ENCODE peak calls at places on chromosomes 2 and 18, in eight cellular contexts. H is adrenal gland, X is breast epithelium, V is tibial nerve, Q is A549, A is HCT116, I is Peyer's patch, S is prostate gland. Y is an unnamed sample.

GRCh38 chr2:120522151-120522751 is 176.3 kb downstream of the INHBB start:
- DNase-seq in H (no peak), X (no peak), V (no peak), Q (no peak), A (no peak), I (no peak), S (no peak), Y (no peak)

GRCh38 chr2:78118037-78118436 is 595.9 kb upstream of the LRRTM4 start:
- DNase-seq in H (no peak), X (no peak), V (no peak), Q (no peak), A (no peak), I (no peak), S (no peak), Y (no peak)

GRCh38 chr2:230054079-230054478 is 14.6 kb downstream of the SLC16A14 start:
- DNase-seq in H (no peak), X (no peak), V (no peak), Q (no peak), A (no peak), I (no peak), S (no peak), Y (no peak)

GRCh38 chr2:210072922-210073509 is 70.6 kb downstream of the RPE start:
- DNase-seq in H (peak; percentile 22), X (no peak), V (no peak), Q (peak; percentile 2), A (peak; percentile 35), I (no peak), S (peak; percentile 8), Y (no peak)

GRCh38 chr2:114940785-114941458 is 498.5 kb downstream of the DPP10 start:
- DNase-seq in H (no peak), X (no peak), V (no peak), Q (no peak), A (no peak), I (no peak), S (no peak), Y (no peak)

GRCh38 chr2:241776336-241777166 is at the start of gene GAL3ST2:
- DNase-seq in H (no peak), X (no peak), V (no peak), Q (no peak), A (no peak), I (no peak), S (no peak), Y (peak; percentile 70)

GRCh38 chr18:55096261-55097026 is 137.2 kb upstream of the CCDC68 start:
- DNase-seq in H (peak; percentile 53), X (no peak), V (peak; percentile 53), Q (peak; percentile 22), A (peak; percentile 32), I (peak; percentile 67), S (no peak), Y (no peak)

GRCh38 chr2:30238143-30238800 is 6.9 kb downstream of the LBH start:
- DNase-seq in H (no peak), X (no peak), V (no peak), Q (no peak), A (no peak), I (no peak), S (no peak), Y (no peak)

GRCh38 chr2:163528640-163529217 is 207.1 kb downstream of the FIGN start:
- DNase-seq in H (no peak), X (no peak), V (no peak), Q (no peak), A (no peak), I (no peak), S (no peak), Y (no peak)

GRCh38 chr2:162056796-162057399 is 17.1 kb downstream of the DPP4 start:
- DNase-seq in H (no peak), X (no peak), V (no peak), Q (no peak), A (no peak), I (no peak), S (no peak), Y (no peak)

GRCh38 chr2:162197095-162197825 is 45.2 kb upstream of the GCG start:
- DNase-seq in H (no peak), X (no peak), V (no peak), Q (no peak), A (no peak), I (no peak), S (no peak), Y (no peak)

GRCh38 chr2:65240657-65241056 is 13.0 kb downstream of the ACTR2 start:
- DNase-seq in H (no peak), X (no peak), V (no peak), Q (no peak), A (no peak), I (no peak), S (no peak), Y (no peak)

GRCh38 chr2:219629976-219630695 is 2.7 kb downstream of the SLC4A3 start:
- DNase-seq in H (no peak), X (no peak), V (no peak), Q (no peak), A (no peak), I (no peak), S (no peak), Y (no peak)

GRCh38 chr2:235744161-235744560 is 250.3 kb downstream of the AGAP1 start:
- DNase-seq in H (no peak), X (no peak), V (no peak), Q (no peak), A (no peak), I (no peak), S (no peak), Y (no peak)

GRCh38 chr2:68832161-68832869 is 38.9 kb downstream of the BMP10 start:
- DNase-seq in H (peak; percentile 57), X (no peak), V (peak; percentile 61), Q (no peak), A (no peak), I (peak; percentile 80), S (no peak), Y (no peak)

GRCh38 chr2:113762377-113763118 is 6.1 kb upstream of the SLC35F5 start:
- DNase-seq in H (no peak), X (no peak), V (no peak), Q (no peak), A (no peak), I (no peak), S (no peak), Y (no peak)

GRCh38 chr2:149388120-149388816 is 57.9 kb downstream of the LYPD6 start:
- DNase-seq in H (no peak), X (no peak), V (no peak), Q (no peak), A (no peak), I (no peak), S (no peak), Y (no peak)

GRCh38 chr2:73890301-73891092 is 2.3 kb upstream of the ACTG2 start:
- DNase-seq in H (no peak), X (no peak), V (no peak), Q (no peak), A (no peak), I (no peak), S (no peak), Y (no peak)

GRCh38 chr2:10323535-10323934 is 20.8 kb downstream of the HPCAL1 start:
- DNase-seq in H (no peak), X (no peak), V (no peak), Q (no peak), A (no peak), I (no peak), S (no peak), Y (no peak)

DNA sequence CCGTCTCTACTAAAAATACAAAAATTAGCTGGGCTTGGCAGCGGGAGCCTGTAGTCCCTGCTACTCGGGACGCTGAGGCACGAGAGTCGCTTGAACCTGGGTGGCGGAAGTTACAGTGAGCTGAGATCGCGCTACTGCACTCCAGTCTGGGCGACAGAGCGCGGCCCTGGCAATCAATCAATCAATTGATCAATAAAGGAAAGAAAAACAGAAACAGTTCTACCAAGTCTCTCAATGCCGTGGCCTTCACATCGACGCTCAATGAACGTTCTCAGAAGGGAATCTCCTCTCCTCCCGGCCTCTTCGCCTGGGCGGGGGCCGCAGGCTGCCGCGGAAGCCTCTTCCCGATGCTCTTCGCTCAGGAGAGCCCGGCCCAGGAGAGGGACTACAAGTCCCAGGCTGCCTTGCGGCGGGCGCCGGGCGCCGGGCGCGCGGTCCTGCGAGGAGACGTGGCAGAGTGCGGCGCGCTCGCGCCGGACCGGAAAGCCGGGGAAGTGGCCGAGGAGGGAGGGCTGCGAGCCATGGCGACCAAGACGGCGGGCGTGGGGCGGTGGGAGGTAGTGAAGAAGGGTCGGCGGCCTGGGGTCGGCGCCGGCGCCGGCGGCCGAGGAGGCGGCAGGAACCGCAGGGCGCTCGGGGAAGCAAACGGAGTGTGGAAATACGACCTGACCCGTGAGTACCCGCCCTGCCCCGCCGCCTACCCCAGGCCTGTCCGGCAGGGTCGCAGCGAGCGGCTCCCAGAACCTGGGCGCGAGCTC is at the start of gene TMEM214:
- DNase-seq in H (peak; percentile 90), X (peak; percentile 82), V (peak; percentile 76), Q (peak; percentile 95), A (peak; percentile 71), I (peak; percentile 95), S (peak; percentile 86), Y (no peak)
- TF ChIP-seq POLR2A in H (peak; percentile 67), X (no peak), V (peak; percentile 61), Q (peak; percentile 82), A (peak; percentile 77), I (peak; percentile 89), S (peak; percentile 75), Y (peak; percentile 53)

GRCh38 chr2:58932801-58933200 is 691.7 kb upstream of the FANCL start:
- DNase-seq in H (no peak), X (no peak), V (no peak), Q (no peak), A (no peak), I (no peak), S (no peak), Y (no peak)
- H3K4me3 ChIP-seq in H (no peak overlapping the region), X (no peak overlapping the region), V (no peak overlapping the region), Q (no peak overlapping the region), A (no peak overlapping the region), I (no peak overlapping the region), S (no peak overlapping the region), Y (no peak overlapping the region)

GRCh38 chr2:54497738-54498680 is 41.9 kb downstream of the SPTBN1 start:
- DNase-seq in H (no peak), X (no peak), V (no peak), Q (no peak), A (no peak), I (peak; percentile 56), S (no peak), Y (no peak)
- TF ChIP-seq CTCF in H (peak; percentile 35), X (no peak), V (peak; percentile 26), Q (peak; percentile 30), A (peak; percentile 40), I (peak; percentile 38), S (no peak), Y (peak; percentile 6)

DNA sequence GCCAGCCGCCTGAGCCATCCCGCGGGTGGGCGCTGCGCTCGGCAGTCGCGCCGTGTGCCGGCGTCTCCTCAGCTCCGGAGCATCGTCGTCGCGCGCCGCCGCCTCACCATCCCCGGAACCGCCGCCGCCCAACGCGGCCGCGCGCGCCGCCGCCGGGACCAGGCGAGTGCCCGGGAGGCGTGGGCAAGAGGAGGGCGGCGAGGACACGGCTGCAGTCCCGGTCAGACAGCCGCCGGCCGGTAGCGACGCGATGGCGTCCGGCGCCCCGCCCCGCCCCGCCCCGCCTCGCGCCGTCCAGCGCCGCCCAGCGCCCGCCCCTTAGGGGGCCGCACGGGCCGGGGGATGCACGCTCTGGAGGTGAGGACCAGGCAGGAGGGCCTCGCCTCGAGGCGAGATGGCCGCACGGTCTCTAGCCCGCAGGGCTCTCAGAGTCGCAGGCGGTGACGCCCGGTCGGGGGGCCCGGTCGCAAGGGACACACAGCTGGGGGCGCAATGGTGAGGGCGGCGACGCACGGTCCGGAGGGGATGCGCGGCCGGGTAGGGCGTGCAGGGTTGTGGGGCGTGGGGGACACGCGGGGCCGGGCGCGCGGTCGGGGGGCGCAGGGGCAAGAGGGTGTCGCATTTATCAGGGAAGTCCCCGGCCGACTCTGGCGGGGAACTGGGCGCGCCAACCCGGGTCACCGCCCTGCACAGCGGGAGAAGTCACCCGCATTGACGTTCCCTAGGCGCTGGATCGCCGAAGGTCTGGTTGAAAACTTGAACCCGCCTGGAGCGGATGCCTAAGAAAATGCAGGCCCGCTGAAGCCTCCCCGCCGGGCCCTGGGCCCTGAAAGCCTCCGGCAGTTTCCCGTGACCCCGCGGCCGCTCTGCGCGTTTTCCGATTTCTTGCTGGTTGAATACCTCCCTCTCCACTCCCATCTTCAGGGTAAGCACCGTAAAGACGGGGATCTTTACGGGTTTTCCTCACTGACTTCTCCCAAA is at the start of gene SPIRE1:
- DNase-seq in H (peak; percentile 81), X (peak; percentile 53), V (peak; percentile 24), Q (peak; percentile 22), A (no peak), I (peak; percentile 73), S (peak; percentile 67), Y (no peak)
- TF ChIP-seq POLR2A in H (peak; percentile 3), X (no peak), V (peak; percentile 88), Q (peak; percentile 59), A (peak; percentile 47), I (no peak), S (peak; percentile 79), Y (no peak)

Y was measured in vagina.